ENCODE peak calls at places on chromosomes 11 and 22, in seven cellular contexts. T, Q, F, V, E, U and K are unnamed samples.
A peak's percentile ranks its signal among the peaks of the same experiment; 100 is the strongest.

GRCh38 chr11:34495724-34496377 is 17.7 kb downstream of the ELF5 start:
- DNase-seq in T (no peak), Q (no peak), F (no peak), V (no peak), E (no peak), U (no peak), K (no peak)

GRCh38 chr11:65778431-65778900 is 2.3 kb downstream of the AP5B1 start:
- DNase-seq in T (no peak), Q (no peak), F (no peak), V (peak; percentile 58), E (no peak), U (no peak), K (peak; percentile 45)

GRCh38 chr22:38504731-38505594 is 1.1 kb downstream of the DDX17 start:
- DNase-seq in T (peak; percentile 10), Q (peak; percentile 52), F (peak; percentile 29), V (peak; percentile 77), E (peak; percentile 60), U (peak; percentile 34), K (no peak)

GRCh38 chr11:127445476-127445875 is 444.9 kb upstream of the KIRREL3 start:
- DNase-seq in T (no peak), Q (no peak), F (no peak), V (no peak), E (no peak), U (no peak), K (no peak)

GRCh38 chr22:47143249-47143938 is 380.9 kb downstream of the TBC1D22A start:
- DNase-seq in T (peak; percentile 4), Q (no peak), F (no peak), V (no peak), E (no peak), U (no peak), K (no peak)

GRCh38 chr22:44025171-44026065 is 1.3 kb downstream of the PARVB start:
- DNase-seq in T (no peak), Q (no peak), F (no peak), V (peak; percentile 72), E (no peak), U (no peak), K (no peak)

GRCh38 chr11:1194231-1194976 is 28.5 kb upstream of the MUC5B start:
- DNase-seq in T (no peak), Q (no peak), F (no peak), V (peak; percentile 44), E (no peak), U (no peak), K (peak; percentile 43)

GRCh38 chr11:96736591-96736990 is 346.8 kb downstream of the JRKL start:
- DNase-seq in T (no peak), Q (peak; percentile 3), F (no peak), V (no peak), E (peak; percentile 29), U (no peak), K (no peak)

GRCh38 chr11:106133529-106133928 is 56.1 kb downstream of the AASDHPPT start:
- DNase-seq in T (no peak), Q (peak; percentile 7), F (no peak), V (no peak), E (no peak), U (no peak), K (no peak)

GRCh38 chr22:29156507-29156906 is 49.2 kb upstream of the EMID1 start:
- DNase-seq in T (no peak), Q (peak; percentile 18), F (no peak), V (no peak), E (peak; percentile 6), U (peak; percentile 49), K (peak; percentile 60)

GRCh38 chr11:67048515-67048914 is 8.1 kb upstream of the RHOD start:
- DNase-seq in T (no peak), Q (no peak), F (no peak), V (no peak), E (peak; percentile 74), U (no peak), K (no peak)

GRCh38 chr11:100980156-100980555 is 149.5 kb downstream of the PGR start:
- DNase-seq in T (no peak), Q (peak; percentile 60), F (no peak), V (no peak), E (no peak), U (no peak), K (no peak)

GRCh38 chr11:38950882-38951281 is 2352.8 kb upstream of the RAG2 start:
- DNase-seq in T (no peak), Q (no peak), F (no peak), V (no peak), E (no peak), U (no peak), K (no peak)

GRCh38 chr11:67396258-67396581 is 4.4 kb downstream of the RAD9A start:
- DNase-seq in T (no peak), Q (no peak), F (no peak), V (no peak), E (no peak), U (no peak), K (no peak)

GRCh38 chr11:1889527-1889930 is 2.2 kb downstream of the PRR33 start:
- DNase-seq in T (no peak), Q (no peak), F (no peak), V (no peak), E (no peak), U (no peak), K (no peak)

GRCh38 chr22:42270178-42270511 is 308 bp downstream of the TCF20 start:
- DNase-seq in T (peak; percentile 37), Q (no peak), F (peak; percentile 35), V (no peak), E (no peak), U (peak; percentile 35), K (no peak)

GRCh38 chr11:3006505-3007260 is 14.6 kb upstream of the NAP1L4 start:
- DNase-seq in T (no peak), Q (no peak), F (no peak), V (no peak), E (no peak), U (no peak), K (no peak)

GRCh38 chr22:27952091-27952490 is 33.0 kb upstream of the PITPNB start:
- DNase-seq in T (no peak), Q (peak; percentile 80), F (no peak), V (no peak), E (peak; percentile 59), U (no peak), K (no peak)

GRCh38 chr22:35842954-35843353 is 125.3 kb downstream of the APOL5 start:
- DNase-seq in T (no peak), Q (peak; percentile 53), F (no peak), V (no peak), E (peak; percentile 53), U (peak; percentile 48), K (peak; percentile 53)

GRCh38 chr11:68956142-68956541 is 24.6 kb downstream of the MRGPRD start:
- DNase-seq in T (no peak), Q (no peak), F (no peak), V (no peak), E (no peak), U (peak; percentile 49), K (peak; percentile 81)

GRCh38 chr22:47452184-47452583 is 689.7 kb downstream of the TBC1D22A start:
- DNase-seq in T (no peak), Q (no peak), F (no peak), V (no peak), E (no peak), U (no peak), K (no peak)

GRCh38 chr11:46248270-46249102 is 29.0 kb upstream of the CREB3L1 start:
- DNase-seq in T (no peak), Q (peak; percentile 88), F (no peak), V (no peak), E (peak; percentile 96), U (no peak), K (no peak)

GRCh38 chr11:16511109-16511806 is 154.9 kb upstream of the SOX6 start:
- DNase-seq in T (peak; percentile 30), Q (peak; percentile 1), F (no peak), V (no peak), E (no peak), U (no peak), K (no peak)

GRCh38 chr22:37192741-37193140 is 4.7 kb upstream of the C1QTNF6 start:
- DNase-seq in T (no peak), Q (no peak), F (no peak), V (no peak), E (no peak), U (no peak), K (no peak)

GRCh38 chr22:21067075-21067900 is 21.5 kb downstream of the LRRC74B start:
- DNase-seq in T (no peak), Q (no peak), F (no peak), V (no peak), E (no peak), U (no peak), K (peak; percentile 17)

GRCh38 chr11:112852141-112852853 is 108.9 kb upstream of the NCAM1 start:
- DNase-seq in T (no peak), Q (peak; percentile 8), F (no peak), V (no peak), E (peak; percentile 13), U (no peak), K (no peak)

GRCh38 chr11:121391914-121392313 is 60.2 kb upstream of the SORL1 start:
- DNase-seq in T (no peak), Q (no peak), F (no peak), V (peak; percentile 86), E (no peak), U (no peak), K (no peak)

GRCh38 chr22:27019827-27020226 is 362.4 kb downstream of the MIAT start:
- DNase-seq in T (no peak), Q (no peak), F (no peak), V (no peak), E (no peak), U (no peak), K (no peak)

GRCh38 chr22:39177791-39178190 is 25.3 kb upstream of the CBX7 start:
- DNase-seq in T (no peak), Q (no peak), F (no peak), V (peak; percentile 56), E (no peak), U (peak; percentile 22), K (no peak)

GRCh38 chr22:26643368-26644100 is 13.9 kb upstream of the MIAT start:
- DNase-seq in T (no peak), Q (no peak), F (no peak), V (no peak), E (no peak), U (no peak), K (no peak)

GRCh38 chr11:3160252-3161031 is 4.7 kb downstream of the OSBPL5 start:
- DNase-seq in T (peak; percentile 83), Q (peak; percentile 94), F (no peak), V (peak; percentile 86), E (peak; percentile 88), U (peak; percentile 94), K (peak; percentile 95)

GRCh38 chr11:63882555-63883242 is 34.3 kb downstream of the RCOR2 start:
- DNase-seq in T (no peak), Q (peak; percentile 15), F (no peak), V (no peak), E (no peak), U (peak; percentile 44), K (no peak)

GRCh38 chr22:22460635-22461034 is 47.9 kb downstream of the ZNF280B start:
- DNase-seq in T (no peak), Q (peak; percentile 8), F (no peak), V (no peak), E (no peak), U (no peak), K (no peak)

GRCh38 chr22:48369789-48370507 is 1457.7 kb downstream of the BRD1 start:
- DNase-seq in T (no peak), Q (no peak), F (no peak), V (no peak), E (peak; percentile 14), U (no peak), K (peak; percentile 42)